ENCODE peak calls at places on chromosomes 1 and 21, in six cellular contexts. B is effector memory CD4-positive, alpha-beta T cell; K is tibial artery; W is OCI-LY7; A is dorsolateral prefrontal cortex; V is thoracic aorta. P is an unnamed sample.

GRCh38 chr1:178417858-178418257 is 78.9 kb downstream of the CLEC20A start:
- DNase-seq in B (no peak), K (no peak), W (no peak), A (no peak), V (no peak), P (no peak)

GRCh38 chr1:97630968-97631367 is 289.9 kb downstream of the DPYD start:
- DNase-seq in B (no peak), K (no peak), W (no peak), A (no peak), V (no peak), P (no peak)

GRCh38 chr1:224710196-224710595 is 94.1 kb downstream of the CNIH3 start:
- DNase-seq in B (no peak), K (no peak), W (no peak), A (no peak), V (no peak), P (no peak)

GRCh38 chr1:151825811-151826660 is 5.6 kb downstream of the RORC start:
- DNase-seq in B (peak), K (no peak), W (peak), A (no peak), V (no peak), P (no peak)

GRCh38 chr21:22421416-22422190 is 1423.4 kb downstream of the NCAM2 start:
- DNase-seq in B (no peak), K (no peak), W (no peak), A (no peak), V (no peak), P (no peak)

GRCh38 chr1:24735619-24736375 is 9.4 kb upstream of the CLIC4 start:
- DNase-seq in B (no peak), K (no peak), W (peak), A (no peak), V (no peak), P (no peak)

GRCh38 chr1:61337471-61337870 is 255.1 kb downstream of the NFIA start:
- DNase-seq in B (no peak), K (no peak), W (no peak), A (no peak), V (no peak), P (no peak)

GRCh38 chr1:70714149-70714548 is 303.1 kb downstream of the CTH start:
- DNase-seq in B (no peak), K (no peak), W (no peak), A (no peak), V (no peak), P (no peak)

GRCh38 chr1:25621876-25622275 is 5.3 kb downstream of the MAN1C1 start:
- DNase-seq in B (no peak), K (no peak), W (no peak), A (no peak), V (no peak), P (peak)

GRCh38 chr1:183810172-183810571 is 5.3 kb downstream of the RGL1 start:
- DNase-seq in B (no peak), K (no peak), W (no peak), A (no peak), V (no peak), P (no peak)

GRCh38 chr1:167548059-167548932 is 5.3 kb downstream of the CREG1 start:
- DNase-seq in B (no peak), K (no peak), W (no peak), A (no peak), V (no peak), P (no peak)

GRCh38 chr1:67489643-67490042 is 59.4 kb upstream of the SERBP1 start:
- DNase-seq in B (no peak), K (no peak), W (peak), A (no peak), V (no peak), P (no peak)

GRCh38 chr1:53026254-53026653 is 35.8 kb upstream of the PODN start:
- DNase-seq in B (no peak), K (no peak), W (no peak), A (no peak), V (no peak), P (no peak)

GRCh38 chr1:228011721-228012311 is 5.0 kb downstream of the WNT3A start:
- DNase-seq in B (no peak), K (peak), W (no peak), A (peak), V (no peak), P (peak)

GRCh38 chr1:243465081-243465480 is 209.2 kb downstream of the SDCCAG8 start:
- DNase-seq in B (no peak), K (no peak), W (no peak), A (no peak), V (no peak), P (no peak)

GRCh38 chr1:171841931-171842723 is 829 bp downstream of the DNM3 start:
- DNase-seq in B (no peak), K (peak), W (no peak), A (peak), V (no peak), P (no peak)

GRCh38 chr1:52186449-52186848 is 44.6 kb downstream of the ZFYVE9 start:
- DNase-seq in B (no peak), K (no peak), W (no peak), A (no peak), V (no peak), P (no peak)

GRCh38 chr1:154941332-154941995 is 4.9 kb upstream of the PMVK start:
- DNase-seq in B (no peak), K (no peak), W (peak), A (peak), V (no peak), P (no peak)

GRCh38 chr1:56915960-56916359 is 49.9 kb downstream of the C8B start:
- DNase-seq in B (no peak), K (no peak), W (no peak), A (no peak), V (no peak), P (no peak)

GRCh38 chr21:29271927-29272333 is 26.8 kb upstream of the BACH1 start:
- DNase-seq in B (no peak), K (no peak), W (no peak), A (no peak), V (no peak), P (no peak)

GRCh38 chr1:65431111-65431705 is 10.7 kb downstream of the LEPR start:
- DNase-seq in B (no peak), K (no peak), W (peak), A (no peak), V (no peak), P (no peak)

GRCh38 chr21:36916718-36917117 is 49.8 kb downstream of the HLCS start:
- DNase-seq in B (no peak), K (no peak), W (no peak), A (no peak), V (no peak), P (no peak)

GRCh38 chr1:46592846-46593245 is 11.2 kb downstream of the MKNK1 start:
- DNase-seq in B (no peak), K (no peak), W (no peak), A (no peak), V (no peak), P (no peak)

GRCh38 chr1:41366428-41367101 is 5.3 kb downstream of the FOXO6 start:
- DNase-seq in B (peak), K (no peak), W (no peak), A (no peak), V (no peak), P (no peak)

GRCh38 chr1:240802271-240802670 is 190.3 kb upstream of the GREM2 start:
- DNase-seq in B (no peak), K (no peak), W (no peak), A (no peak), V (no peak), P (no peak)

GRCh38 chr1:184593612-184594011 is 161.0 kb downstream of the EDEM3 start:
- DNase-seq in B (no peak), K (no peak), W (no peak), A (no peak), V (no peak), P (no peak)

GRCh38 chr1:225941220-225941948 is at the start of gene LEFTY2:
- DNase-seq in B (no peak), K (no peak), W (peak), A (no peak), V (no peak), P (no peak)

GRCh38 chr1:169133228-169133576 is 26.7 kb downstream of the ATP1B1 start:
- DNase-seq in B (no peak), K (no peak), W (no peak), A (no peak), V (no peak), P (no peak)

GRCh38 chr1:43360616-43361015 is 1.8 kb downstream of the CDC20 start:
- DNase-seq in B (no peak), K (no peak), W (no peak), A (no peak), V (no peak), P (no peak)

GRCh38 chr1:23177438-23178380 is 9.1 kb upstream of the LUZP1 start:
- DNase-seq in B (peak), K (peak), W (peak), A (peak), V (peak), P (peak)

GRCh38 chr1:109243860-109244552 is 5.3 kb upstream of the CELSR2 start:
- DNase-seq in B (no peak), K (no peak), W (no peak), A (no peak), V (no peak), P (no peak)

GRCh38 chr1:8043621-8044020 is 17.5 kb upstream of the ERRFI1 start:
- DNase-seq in B (no peak), K (no peak), W (no peak), A (no peak), V (no peak), P (no peak)

GRCh38 chr1:41608242-41608641 is 123.8 kb upstream of the EDN2 start:
- DNase-seq in B (no peak), K (no peak), W (no peak), A (no peak), V (no peak), P (no peak)

GRCh38 chr1:161440312-161440894 is 64.9 kb upstream of the FCGR2A start:
- DNase-seq in B (peak), K (no peak), W (peak), A (peak), V (no peak), P (no peak)

GRCh38 chr1:23627065-23627464 is 64.5 kb upstream of the RPL11 start:
- DNase-seq in B (no peak), K (no peak), W (peak), A (no peak), V (no peak), P (no peak)

GRCh38 chr1:19412654-19413053 is 72.7 kb downstream of the CAPZB start:
- DNase-seq in B (no peak), K (no peak), W (no peak), A (no peak), V (no peak), P (no peak)

DNA sequence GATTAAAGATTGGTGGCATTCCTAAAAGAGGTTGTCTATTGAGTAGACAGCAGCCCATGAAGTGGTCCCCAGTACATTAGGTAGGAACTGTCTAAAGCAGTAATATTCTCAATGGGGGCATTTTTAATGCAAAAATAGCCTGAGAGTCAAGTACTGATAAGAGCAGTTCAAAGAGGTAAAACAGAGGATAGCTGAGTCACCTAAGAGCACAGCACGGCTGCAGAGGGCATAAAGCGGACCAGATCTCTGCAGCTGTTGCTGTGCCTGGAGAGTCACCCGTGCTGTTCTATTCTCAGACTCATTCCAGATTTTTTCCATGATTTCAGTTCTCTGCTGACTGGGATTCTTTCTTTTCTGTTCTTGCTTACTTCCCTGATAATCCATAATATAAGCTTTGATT is 313.2 kb downstream of the OLFM3 start:
- DNase-seq in B (no peak), K (no peak), W (no peak), A (no peak), V (no peak), P (no peak)
- H3K4me3 ChIP-seq in B (no peak), K (no peak), W (no peak), A (no peak), V (no peak), P (no peak)

DNA sequence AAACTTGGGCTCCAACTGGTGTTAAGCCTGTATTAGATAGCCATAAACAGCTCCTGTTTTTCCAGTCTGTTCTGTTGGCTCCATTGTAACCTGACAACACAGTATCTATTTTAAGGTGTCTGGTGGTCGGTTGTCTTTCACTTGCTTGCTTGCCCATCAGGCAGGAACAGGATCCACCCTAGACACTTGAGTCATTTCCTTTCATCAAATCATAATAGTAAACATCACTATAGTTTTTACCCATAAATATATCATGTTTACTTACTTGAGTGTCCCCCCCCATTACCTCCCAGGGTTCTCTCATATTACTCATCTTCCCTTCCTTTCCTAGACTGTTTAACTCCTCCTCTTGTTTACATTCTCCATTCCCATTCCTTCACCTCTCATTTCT is 2.9 kb downstream of the DDI2 start:
- DNase-seq in B (no peak), K (no peak), W (no peak), A (no peak), V (no peak), P (no peak)
- H3K4me3 ChIP-seq in B (no peak), K (no peak), W (no peak), A (no peak), V (no peak), P (no peak)

GRCh38 chr1:198966519-198966918 is 327.7 kb downstream of the PTPRC start:
- DNase-seq in B (no peak), K (no peak), W (no peak), A (no peak), V (no peak), P (no peak)

GRCh38 chr1:198970919-198971318 is 332.1 kb downstream of the PTPRC start:
- DNase-seq in B (no peak), K (no peak), W (no peak), A (no peak), V (no peak), P (no peak)

GRCh38 chr1:198967566-198967965 is 328.7 kb downstream of the PTPRC start:
- DNase-seq in B (no peak), K (no peak), W (no peak), A (no peak), V (no peak), P (no peak)

GRCh38 chr1:198969981-198970380 is 331.1 kb downstream of the PTPRC start:
- DNase-seq in B (no peak), K (no peak), W (no peak), A (no peak), V (no peak), P (no peak)
- H3K4me3 ChIP-seq in B (no peak), K (no peak), W (no peak), A (no peak), V (no peak), P (no peak)

GRCh38 chr1:181021155-181021554 is 1.5 kb downstream of the STX6 start:
- DNase-seq in B (no peak), K (no peak), W (no peak), A (no peak), V (no peak), P (no peak)
- H3K4me3 ChIP-seq in B (peak), K (peak), W (peak), A (peak), V (peak), P (peak)

GRCh38 chr1:32967863-32968571 is 3.4 kb upstream of the RNF19B start:
- DNase-seq in B (no peak), K (no peak), W (no peak), A (no peak), V (no peak), P (no peak)

GRCh38 chr1:32966900-32967299 is 2.3 kb upstream of the RNF19B start:
- DNase-seq in B (no peak), K (no peak), W (no peak), A (no peak), V (no peak), P (no peak)

GRCh38 chr1:32963746-32964460 is 706 bp downstream of the RNF19B start:
- DNase-seq in B (peak), K (peak), W (peak), A (peak), V (no peak), P (no peak)

GRCh38 chr1:32964461-32965250 is at the start of gene RNF19B:
- DNase-seq in B (peak), K (peak), W (peak), A (peak), V (peak), P (peak)

DNA sequence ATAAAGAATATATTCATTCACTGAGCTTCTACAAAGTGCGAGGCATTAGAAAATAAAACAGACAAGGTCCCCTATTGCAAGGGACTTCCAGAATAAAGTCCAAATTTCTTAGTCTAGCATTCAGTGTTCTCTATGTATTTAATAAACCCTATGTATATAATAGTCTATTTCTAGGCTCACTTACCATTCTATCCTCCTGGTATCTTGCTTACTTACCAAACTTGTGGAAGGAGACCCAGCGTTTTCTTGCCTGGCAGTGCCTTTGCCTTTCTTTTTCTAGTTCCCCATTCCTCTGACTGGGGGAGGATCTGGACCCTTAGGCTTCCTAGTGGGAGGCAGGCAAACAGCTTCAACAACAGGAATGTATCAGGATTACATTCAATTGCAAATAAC is 638 bp upstream of the RNF19B start:
- DNase-seq in B (no peak), K (peak), W (no peak), A (no peak), V (no peak), P (no peak)
- H3K4me3 ChIP-seq in B (peak), K (peak), W (peak), A (peak), V (peak), P (peak)